ENCODE peak calls at places on chromosomes 11 and 22, in four cellular contexts. M is AG04450, A is BJ, F is mammary epithelial cell. G is an unnamed sample.

GRCh38 chr11:126378763-126379162 is 23.3 kb downstream of the ST3GAL4 start:
- DNase-seq in F (no peak), M (no peak), A (no peak), G (no peak)

GRCh38 chr22:43504068-43504467 is 92.3 kb downstream of the MPPED1 start:
- DNase-seq in A (no peak), F (no peak), M (no peak), G (no peak)

GRCh38 chr22:17257578-17257977 is 38.3 kb upstream of the ADA2 start:
- DNase-seq in A (no peak), F (no peak), M (no peak), G (no peak)

GRCh38 chr11:79312591-79313267 is 128.1 kb downstream of the TENM4 start:
- DNase-seq in F (no peak), A (no peak), M (no peak), G (peak)

GRCh38 chr11:16186680-16187079 is 169.7 kb downstream of the SOX6 start:
- DNase-seq in M (no peak), A (no peak), F (no peak), G (no peak)

GRCh38 chr11:26225643-26226042 is 106.3 kb upstream of the ANO3 start:
- DNase-seq in A (no peak), M (no peak), F (no peak), G (no peak)

GRCh38 chr22:39283312-39284141 is 35.9 kb downstream of the RPL3 start:
- DNase-seq in A (no peak), M (no peak), F (peak), G (no peak)

GRCh38 chr22:35804421-35804820 is 86.7 kb downstream of the APOL5 start:
- DNase-seq in A (no peak), M (no peak), F (no peak), G (no peak)

GRCh38 chr11:45994421-45995341 is 72.2 kb downstream of the LARGE2 start:
- DNase-seq in F (no peak), M (peak), A (no peak), G (no peak)

GRCh38 chr11:45748801-45749200 is 56.1 kb upstream of the SLC35C1 start:
- DNase-seq in M (no peak), F (no peak), A (no peak), G (no peak)

GRCh38 chr11:21343204-21343603 is 673.8 kb downstream of the NELL1 start:
- DNase-seq in A (no peak), F (no peak), M (no peak), G (no peak)

GRCh38 chr22:27935897-27936296 is 16.8 kb upstream of the PITPNB start:
- DNase-seq in A (no peak), F (no peak), M (no peak), G (no peak)

GRCh38 chr11:115194798-115195101 is 309.5 kb downstream of the CADM1 start:
- DNase-seq in M (peak), F (no peak), A (no peak), G (no peak)

GRCh38 chr11:15336016-15336415 is 221.3 kb downstream of the INSC start:
- DNase-seq in A (no peak), M (no peak), F (peak), G (no peak)

GRCh38 chr11:14773755-14774154 is 118.3 kb downstream of the CYP2R1 start:
- DNase-seq in M (no peak), A (no peak), F (no peak), G (no peak)

GRCh38 chr22:33326540-33327295 is 268.5 kb upstream of the SYN3 start:
- DNase-seq in F (no peak), A (no peak), M (peak), G (no peak)
- TF ChIP-seq CTCF in F (no peak), A (no peak), M (no peak), G (no peak)

GRCh38 chr11:61578819-61579218 is 2.1 kb downstream of the SYT7 start:
- DNase-seq in A (no peak), F (no peak), M (no peak), G (no peak)
- H3K4me3 ChIP-seq in A (no peak), F (no peak), M (no peak), G (no peak)

GRCh38 chr11:120618399-120618798 is 106.9 kb downstream of the GRIK4 start:
- DNase-seq in M (no peak), A (no peak), F (no peak), G (no peak)

GRCh38 chr11:120626791-120627190 is 115.2 kb downstream of the GRIK4 start:
- DNase-seq in F (no peak), M (no peak), A (no peak), G (no peak)

GRCh38 chr11:120625565-120625964 is 114.0 kb downstream of the GRIK4 start:
- DNase-seq in F (no peak), A (no peak), M (no peak), G (no peak)

GRCh38 chr11:120627535-120628163 is 116.1 kb downstream of the GRIK4 start:
- DNase-seq in F (no peak), A (no peak), M (no peak), G (no peak)

GRCh38 chr11:120622189-120622912 is 110.8 kb downstream of the GRIK4 start:
- DNase-seq in F (no peak), A (no peak), M (no peak), G (no peak)
- TF ChIP-seq CTCF in F (peak), A (no peak), M (peak), G (peak)

DNA sequence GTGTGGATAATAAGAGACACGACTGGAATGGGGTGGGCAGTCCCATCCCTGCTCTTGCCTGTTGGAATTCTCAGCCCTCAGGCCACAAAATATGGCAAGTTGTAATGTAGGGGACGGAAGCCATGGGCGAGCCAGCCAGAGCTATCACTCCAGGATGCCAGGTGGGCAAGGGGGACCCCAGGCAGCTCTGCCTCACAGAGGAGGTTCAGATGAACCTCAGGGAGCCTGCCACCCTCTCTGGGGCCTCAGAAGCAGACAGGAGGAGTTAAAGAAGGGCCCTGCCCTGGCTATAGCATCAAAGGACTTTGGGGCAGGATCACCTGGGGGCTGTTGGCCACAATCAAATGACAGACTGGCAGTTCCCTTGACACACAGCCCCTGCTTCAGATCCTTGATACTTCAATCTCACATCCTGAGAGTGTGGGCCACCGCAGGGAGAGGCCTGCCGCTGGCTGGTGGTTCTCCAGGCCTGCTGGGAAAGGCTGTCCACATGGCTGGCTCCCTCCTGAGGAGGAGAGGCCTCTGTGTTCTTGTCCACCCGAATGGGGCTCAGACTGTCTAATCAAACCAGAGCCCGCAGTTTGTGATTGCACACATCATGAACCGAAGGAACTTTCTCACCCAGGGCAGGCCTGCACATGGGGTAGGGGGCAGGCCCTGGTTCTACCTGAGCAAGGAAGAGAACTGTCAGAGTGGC is 31.4 kb downstream of the IGLL1 start:
- DNase-seq in A (no peak), F (no peak), M (no peak), G (no peak)
- H3K4me3 ChIP-seq in A (no peak), F (no peak), M (no peak), G (no peak)

GRCh38 chr22:49979587-49980264 is 19.2 kb downstream of the PIM3 start:
- DNase-seq in F (no peak), A (no peak), M (no peak), G (no peak)

GRCh38 chr22:49977578-49977977 is 17.0 kb downstream of the PIM3 start:
- DNase-seq in F (no peak), M (no peak), A (no peak), G (no peak)

GRCh38 chr22:49986325-49986724 is 25.8 kb downstream of the PIM3 start:
- DNase-seq in M (no peak), F (no peak), A (no peak), G (no peak)

GRCh38 chr22:49983148-49984042 is 22.8 kb downstream of the PIM3 start:
- DNase-seq in M (no peak), A (no peak), F (no peak), G (no peak)
- TF ChIP-seq CTCF in M (peak), A (peak), F (no peak), G (peak)

GRCh38 chr11:3853935-3854659 is 1.4 kb upstream of the STIM1 start:
- DNase-seq in A (no peak), M (no peak), F (peak), G (no peak)
- H3K4me3 ChIP-seq in A (no peak), M (no peak), F (no peak), G (no peak)

GRCh38 chr22:24270556-24271405 is at the start of gene SPECC1L:
- DNase-seq in F (peak), M (peak), A (peak), G (peak)
- TF ChIP-seq CTCF in F (no peak), M (no peak), A (peak), G (no peak)

DNA sequence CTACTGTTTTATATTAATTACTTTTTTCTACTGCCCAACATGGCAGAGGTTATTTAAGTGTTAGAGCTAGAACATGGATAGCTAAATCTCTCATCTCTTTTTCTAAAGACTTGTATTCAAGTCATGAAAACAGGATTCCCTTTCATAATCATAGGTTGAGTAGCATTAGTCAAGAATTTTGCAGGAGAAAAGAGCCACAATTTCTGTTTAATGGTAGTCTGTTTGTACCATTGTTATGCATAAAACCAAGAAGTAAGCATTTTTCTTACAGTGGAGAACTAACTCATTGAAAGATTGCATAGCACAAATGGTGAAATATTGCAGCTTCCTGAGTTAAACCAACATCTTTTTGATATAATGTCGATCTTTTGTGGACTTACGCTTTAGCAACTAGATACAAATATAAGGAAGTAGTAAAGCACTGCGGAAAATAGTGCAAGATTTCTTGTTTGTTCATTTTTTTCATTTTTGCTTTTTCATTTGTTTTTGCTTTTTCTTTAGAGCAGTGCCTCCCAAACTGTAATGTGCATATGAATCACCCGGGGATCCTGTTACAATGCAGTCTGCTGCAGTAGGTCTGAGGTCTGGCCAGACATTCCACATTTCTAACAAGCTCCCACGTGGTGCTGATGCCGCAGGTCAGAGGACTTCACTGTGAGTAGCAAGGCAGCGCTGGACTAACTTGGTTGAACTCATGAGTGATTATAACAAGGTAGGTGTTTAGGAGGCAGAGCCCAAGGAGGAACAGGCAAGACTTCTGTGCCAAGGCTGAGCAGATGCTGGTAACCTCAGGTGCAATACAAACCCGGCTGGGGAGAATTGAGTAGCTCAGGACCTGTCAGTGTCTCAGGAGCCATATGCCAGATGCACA is 4.6 kb downstream of the ETS1 start:
- DNase-seq in F (peak), M (peak), A (peak), G (peak)
- H3K4me3 ChIP-seq in F (no peak), M (no peak), A (no peak), G (no peak)

GRCh38 chr11:64801591-64802369 is 1.2 kb downstream of the MAP4K2 start:
- DNase-seq in A (no peak), F (no peak), M (no peak), G (no peak)
- TF ChIP-seq CTCF in A (no peak), F (no peak), M (no peak), G (no peak)

GRCh38 chr11:864928-865327 is 22.3 kb downstream of the TSPAN4 start:
- DNase-seq in A (no peak), F (no peak), M (no peak), G (no peak)

GRCh38 chr11:864118-864827 is 21.6 kb downstream of the TSPAN4 start:
- DNase-seq in A (no peak), F (no peak), M (no peak), G (no peak)

GRCh38 chr11:867856-868358 is 25.3 kb downstream of the TSPAN4 start:
- DNase-seq in M (no peak), A (no peak), F (no peak), G (no peak)

GRCh38 chr11:866481-866880 is 23.8 kb downstream of the TSPAN4 start:
- DNase-seq in F (no peak), M (no peak), A (no peak), G (no peak)

DNA sequence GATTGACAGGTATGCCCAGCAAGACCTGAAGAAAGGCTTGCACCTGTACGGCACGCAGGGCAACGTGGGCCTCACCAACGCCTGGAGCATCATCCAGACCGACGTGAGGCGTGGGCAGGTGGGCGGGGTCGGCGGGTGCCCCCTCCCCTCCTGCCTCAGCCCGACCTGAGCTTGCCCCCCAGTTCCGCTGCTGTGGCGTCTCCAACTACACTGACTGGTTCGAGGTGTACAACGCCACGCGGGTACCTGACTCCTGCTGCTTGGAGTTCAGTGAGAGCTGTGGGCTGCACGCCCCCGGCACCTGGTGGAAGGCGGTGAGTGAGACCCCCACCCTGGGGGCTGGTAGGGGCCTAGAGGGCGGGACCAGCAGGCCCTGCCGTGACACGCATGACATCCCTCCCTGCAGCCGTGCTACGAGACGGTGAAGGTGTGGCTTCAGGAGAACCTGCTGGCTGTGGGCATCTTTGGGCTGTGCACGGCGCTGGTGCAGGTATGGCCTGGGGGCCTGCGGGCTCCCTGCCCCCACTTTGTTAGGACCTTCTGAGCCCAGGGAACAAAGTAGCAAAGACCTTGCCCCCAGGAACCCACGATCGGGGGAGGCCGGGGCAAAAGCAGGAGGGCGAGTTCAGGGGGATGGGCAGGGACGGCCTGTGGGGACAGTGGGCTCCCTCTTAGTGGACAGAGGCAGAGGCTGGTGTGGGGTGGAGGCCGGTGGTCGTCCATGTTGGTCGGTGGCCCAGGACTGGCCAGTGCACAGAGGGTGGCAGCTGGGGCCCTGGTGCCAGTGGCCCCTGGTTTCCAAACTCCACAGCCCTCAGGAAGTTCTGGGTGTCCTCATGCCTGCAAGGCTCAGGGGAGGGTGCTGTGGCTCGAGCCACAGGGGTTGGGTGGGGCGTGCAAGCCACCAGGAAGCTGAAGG is 23.1 kb downstream of the TSPAN4 start:
- DNase-seq in M (no peak), F (no peak), A (no peak), G (no peak)
- H3K4me3 ChIP-seq in M (no peak), F (no peak), A (no peak), G (no peak)